ENCODE peak calls at places on chromosomes 11 and 22, in five cellular contexts. H is HCT116, W is type B pancreatic cell, I is substantia nigra, B is ACHN. X is an unnamed sample.

GRCh38 chr22:49966041-49966715 is 5.6 kb downstream of the PIM3 start:
- DNase-seq in B (no peak), W (no peak), H (no peak), I (no peak), X (no peak)

GRCh38 chr11:14908214-14908880 is 16.3 kb upstream of the CYP2R1 start:
- DNase-seq in W (no peak), I (no peak), B (peak; percentile 49), H (peak; percentile 51), X (peak; percentile 48)

GRCh38 chr11:13963169-13963948 is 836 bp downstream of the SPON1 start:
- DNase-seq in I (no peak), B (no peak), H (no peak), W (peak; percentile 69), X (no peak)

GRCh38 chr22:44567846-44568493 is 69.9 kb upstream of the RTL6 start:
- DNase-seq in W (peak; percentile 36), I (no peak), H (peak; percentile 54), B (peak; percentile 48), X (no peak)

GRCh38 chr11:11569936-11570491 is 51.8 kb downstream of the GALNT18 start:
- DNase-seq in I (no peak), B (peak; percentile 21), H (no peak), W (no peak), X (peak; percentile 36)

GRCh38 chr11:106959800-106960199 is 58.5 kb downstream of the GUCY1A2 start:
- DNase-seq in I (no peak), H (no peak), B (no peak), W (no peak), X (no peak)

GRCh38 chr11:69320756-69321741 is 27.1 kb downstream of the MYEOV start:
- DNase-seq in B (peak; percentile 13), W (no peak), H (no peak), I (no peak), X (no peak)

GRCh38 chr11:65575568-65576231 is at the start of gene EHBP1L1:
- DNase-seq in H (no peak), W (no peak), B (peak; percentile 69), I (no peak), X (peak; percentile 74)

GRCh38 chr11:291281-292210 is 2.6 kb downstream of the PGGHG start:
- DNase-seq in B (no peak), H (no peak), I (no peak), W (no peak), X (no peak)

GRCh38 chr11:44596541-44597276 is 31.2 kb downstream of the CD82 start:
- DNase-seq in B (no peak), H (no peak), W (no peak), I (no peak), X (no peak)

GRCh38 chr22:24137595-24137994 is 43.7 kb upstream of the SUSD2 start:
- DNase-seq in H (no peak), B (no peak), W (no peak), I (no peak), X (no peak)

GRCh38 chr11:93652161-93652597 is 9.3 kb upstream of the CEP295 start:
- DNase-seq in I (no peak), B (peak; percentile 46), H (no peak), W (no peak), X (peak; percentile 13)

GRCh38 chr22:20247010-20247505 is 21.1 kb downstream of the RTN4R start:
- DNase-seq in I (no peak), W (no peak), B (no peak), H (no peak), X (no peak)

GRCh38 chr22:46350646-46351045 is 15.1 kb downstream of the TRMU start:
- DNase-seq in B (no peak), W (no peak), H (no peak), I (no peak), X (no peak)

GRCh38 chr11:24886880-24887619 is 390.2 kb downstream of the LUZP2 start:
- DNase-seq in H (no peak), I (no peak), W (no peak), B (no peak), X (no peak)

GRCh38 chr11:76602431-76602861 is 68.1 kb downstream of the LRRC32 start:
- DNase-seq in H (no peak), B (no peak), I (no peak), W (no peak), X (no peak)

GRCh38 chr22:49462795-49463194 is 364.9 kb downstream of the BRD1 start:
- DNase-seq in H (no peak), B (no peak), W (no peak), I (no peak), X (no peak)

GRCh38 chr11:73972620-73973449 is 9.8 kb downstream of the UCP2 start:
- DNase-seq in I (no peak), H (no peak), B (no peak), W (no peak), X (no peak)

GRCh38 chr22:23270212-23270733 is 90.0 kb downstream of the BCR start:
- DNase-seq in B (no peak), H (no peak), I (peak; percentile 13), W (no peak), X (no peak)

GRCh38 chr22:45112136-45112879 is 51.4 kb upstream of the NUP50 start:
- DNase-seq in I (no peak), B (no peak), W (no peak), H (no peak), X (peak; percentile 11)

X was measured in RWPE1.